ENCODE peak calls at places on chromosomes 11 and 22, in seven cellular contexts. A is uterus, B is ascending aorta, R is CD14-positive monocyte, J is SK-N-SH, P is mucosa of descending colon, F is breast epithelium. G is an unnamed sample.

GRCh38 chr11:10934293-10934850 is 76.5 kb upstream of the ZBED5 start:
- DNase-seq in A (no peak), B (no peak), R (no peak), J (no peak), P (peak), F (no peak), G (peak)

GRCh38 chr22:25113316-25113721 is 86.3 kb upstream of the CRYBB3 start:
- DNase-seq in A (no peak), B (no peak), R (no peak), J (no peak), P (peak), F (no peak), G (peak)

GRCh38 chr11:35968386-35969088 is 24.7 kb downstream of the LDLRAD3 start:
- DNase-seq in A (no peak), B (no peak), R (no peak), J (no peak), P (no peak), F (no peak), G (peak)

GRCh38 chr11:116736763-116737162 is 36.0 kb downstream of the BUD13 start:
- DNase-seq in A (no peak), B (no peak), R (no peak), J (no peak), P (no peak), F (no peak), G (no peak)

GRCh38 chr11:2699185-2699530 is 636 bp downstream of the KCNQ1OT1 start:
- DNase-seq in A (peak), B (no peak), R (peak), J (peak), P (peak), F (no peak), G (no peak)

GRCh38 chr11:32136654-32137053 is 45.8 kb downstream of the RCN1 start:
- DNase-seq in A (no peak), B (no peak), R (no peak), J (no peak), P (no peak), F (no peak), G (no peak)

GRCh38 chr11:84249344-84250135 is 963.4 kb upstream of the CCDC90B start:
- DNase-seq in A (no peak), B (no peak), R (no peak), J (no peak), P (no peak), F (no peak), G (no peak)

GRCh38 chr11:128095459-128096096 is 491.8 kb downstream of the ETS1 start:
- DNase-seq in A (no peak), B (no peak), R (no peak), J (no peak), P (no peak), F (no peak), G (no peak)

GRCh38 chr22:18947905-18948304 is 11.8 kb upstream of the PRODH start:
- DNase-seq in A (no peak), B (peak), R (peak), J (no peak), P (peak), F (no peak), G (no peak)

GRCh38 chr11:102810943-102811528 is 13.1 kb upstream of the MMP1 start:
- DNase-seq in A (no peak), B (no peak), R (no peak), J (peak), P (no peak), F (no peak), G (no peak)

GRCh38 chr22:35651085-35651484 is 2.8 kb downstream of the APOL6 start:
- DNase-seq in A (no peak), B (peak), R (no peak), J (no peak), P (no peak), F (no peak), G (no peak)

GRCh38 chr22:45331486-45331885 is 21.8 kb downstream of the FAM118A start:
- DNase-seq in A (no peak), B (no peak), R (no peak), J (no peak), P (no peak), F (no peak), G (no peak)

GRCh38 chr11:74460065-74460464 is 7.3 kb downstream of the KCNE3 start:
- DNase-seq in A (no peak), B (peak), R (no peak), J (no peak), P (no peak), F (no peak), G (no peak)

GRCh38 chr11:34233215-34233614 is 124.6 kb downstream of the ABTB2 start:
- DNase-seq in A (no peak), B (no peak), R (no peak), J (no peak), P (no peak), F (no peak), G (no peak)

GRCh38 chr11:60349990-60350389 is 22.9 kb downstream of the MS4A6E start:
- DNase-seq in A (no peak), B (no peak), R (no peak), J (no peak), P (no peak), F (no peak), G (no peak)

GRCh38 chr11:22432331-22433065 is 94.3 kb downstream of the SLC17A6 start:
- DNase-seq in A (peak), B (no peak), R (no peak), J (peak), P (no peak), F (no peak), G (peak)

GRCh38 chr11:312092-312816 is 1.6 kb upstream of the IFITM1 start:
- DNase-seq in A (no peak), B (no peak), R (no peak), J (no peak), P (peak), F (no peak), G (no peak)

GRCh38 chr11:72081184-72081644 is 564 bp downstream of the LRRC51 start:
- DNase-seq in A (no peak), B (no peak), R (no peak), J (no peak), P (no peak), F (no peak), G (no peak)

GRCh38 chr11:84857746-84858145 is 769.4 kb downstream of the DLG2 start:
- DNase-seq in A (no peak), B (no peak), R (no peak), J (no peak), P (no peak), F (no peak), G (no peak)

DNA sequence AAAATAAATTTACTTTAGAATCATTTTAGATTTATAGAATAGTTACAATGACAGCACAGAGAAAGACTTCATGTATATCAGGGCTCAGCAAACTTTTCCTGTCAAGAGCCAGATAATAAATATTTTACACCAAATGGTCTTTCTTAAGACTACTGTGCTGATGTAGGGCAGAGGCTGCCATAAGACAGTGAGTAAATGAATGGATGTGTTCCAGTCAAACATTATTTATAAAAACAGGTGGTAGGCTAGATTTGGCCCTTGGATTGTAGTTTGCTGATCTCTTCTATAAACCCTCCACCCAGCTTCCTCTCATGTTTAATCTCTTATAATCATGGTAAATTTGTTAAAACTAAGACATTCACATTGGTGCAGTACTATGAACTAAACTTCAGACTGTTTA is 33.0 kb downstream of the CECR2 start:
- DNase-seq in A (no peak), B (no peak), R (no peak), J (no peak), P (no peak), F (no peak), G (no peak)
- TF ChIP-seq CTCF in A (no peak), B (no peak), R (no peak), J (no peak), P (no peak), F (no peak), G (no peak)

DNA sequence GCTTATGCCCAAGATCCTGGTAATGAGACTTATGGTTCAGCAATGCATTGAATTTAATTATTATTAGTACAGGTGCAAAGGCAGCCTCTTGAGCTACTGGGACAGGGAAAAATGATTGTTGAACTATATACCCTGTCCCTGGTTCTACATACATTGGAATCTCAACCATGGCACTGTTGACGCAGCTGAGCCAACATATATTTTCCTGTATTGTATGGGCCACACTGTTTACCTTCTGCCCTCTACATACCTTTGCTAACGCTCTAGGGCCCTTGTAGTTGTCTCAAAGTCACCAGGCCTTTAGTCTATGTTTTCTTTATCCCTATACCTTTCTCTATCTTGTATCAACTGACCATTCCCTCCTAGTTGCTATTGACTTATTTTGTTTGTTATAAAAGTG is 22.6 kb downstream of the KREMEN1 start:
- DNase-seq in A (no peak), B (no peak), R (no peak), J (no peak), P (no peak), F (no peak), G (no peak)
- TF ChIP-seq CTCF in A (no peak), B (no peak), R (no peak), J (no peak), P (no peak), F (no peak), G (no peak)

GRCh38 chr22:24108073-24108472 is 73.2 kb upstream of the SUSD2 start:
- DNase-seq in A (no peak), B (no peak), R (no peak), J (no peak), P (no peak), F (no peak), G (peak)

GRCh38 chr22:24105661-24106060 is 75.6 kb upstream of the SUSD2 start:
- DNase-seq in A (no peak), B (no peak), R (no peak), J (no peak), P (no peak), F (no peak), G (no peak)

GRCh38 chr22:24106385-24107381 is 74.6 kb upstream of the SUSD2 start:
- DNase-seq in A (peak), B (no peak), R (no peak), J (no peak), P (peak), F (no peak), G (peak)

GRCh38 chr22:24109649-24110048 is 71.6 kb upstream of the SUSD2 start:
- DNase-seq in A (no peak), B (no peak), R (no peak), J (no peak), P (no peak), F (no peak), G (no peak)

DNA sequence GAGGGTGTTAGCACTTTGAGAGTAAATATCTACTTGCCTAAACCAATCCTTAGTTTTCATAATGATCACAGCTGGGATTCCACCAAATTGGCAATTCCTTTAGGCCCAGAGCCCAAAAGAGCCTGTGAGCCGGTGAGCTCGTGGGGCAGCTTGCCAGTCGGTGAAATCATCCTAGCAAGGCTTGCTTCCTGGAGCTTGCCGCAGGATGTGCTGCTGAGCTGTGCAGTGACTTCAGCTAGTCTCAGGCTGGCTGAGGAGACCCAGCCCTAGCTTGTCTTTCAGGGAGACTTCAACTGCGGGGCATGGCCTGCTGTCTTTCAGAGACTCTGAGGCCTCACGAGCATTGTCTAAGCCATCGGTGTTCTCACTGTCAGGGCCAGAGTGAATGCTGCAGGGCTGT is 73.6 kb upstream of the SUSD2 start:
- DNase-seq in A (peak), B (peak), R (no peak), J (no peak), P (peak), F (peak), G (no peak)
- TF ChIP-seq CTCF in A (peak), B (peak), R (no peak), J (no peak), P (no peak), F (peak), G (no peak)

GRCh38 chr11:19323502-19323901 is 82.8 kb upstream of the E2F8 start:
- DNase-seq in A (no peak), B (no peak), R (no peak), J (no peak), P (no peak), F (no peak), G (no peak)

GRCh38 chr11:19327280-19327679 is 86.5 kb upstream of the E2F8 start:
- DNase-seq in A (no peak), B (no peak), R (no peak), J (no peak), P (no peak), F (no peak), G (no peak)

GRCh38 chr11:19328586-19329311 is 88.0 kb upstream of the E2F8 start:
- DNase-seq in A (no peak), B (no peak), R (no peak), J (no peak), P (no peak), F (no peak), G (no peak)

GRCh38 chr11:19329910-19330309 is 89.2 kb upstream of the E2F8 start:
- DNase-seq in A (no peak), B (no peak), R (no peak), J (no peak), P (no peak), F (no peak), G (no peak)

GRCh38 chr11:19326499-19326898 is 85.8 kb upstream of the E2F8 start:
- DNase-seq in A (no peak), B (no peak), R (no peak), J (no peak), P (no peak), F (no peak), G (no peak)
- TF ChIP-seq CTCF in A (no peak), B (no peak), R (no peak), J (peak), P (no peak), F (no peak), G (no peak)

G was measured in WERI-Rb-1.